ENCODE peak calls at places on chromosomes 11 and 22, in eight cellular contexts. F is sciatic nerve; P is activated naive CD4-positive, alpha-beta T cell; L is HEK293T; C is immature natural killer cell; J is stimulated activated CD8-positive, alpha-beta memory T cell treated with anti-CD3 and anti-CD28 coated beads, Interleukin-12 subunit alpha, Interleukin-12 subunit beta, amount 100 ng/mL, for 1 hour; W is cardiac muscle cell; H is retina. S is an unnamed sample.

GRCh38 chr22:41620646-41621098 is at the start of gene DESI1:
- DNase-seq in W (no peak), H (no peak), L (peak), F (no peak), J (no peak), C (no peak), P (no peak), S (no peak)

GRCh38 chr22:24141586-24141985 is 39.7 kb upstream of the SUSD2 start:
- DNase-seq in W (no peak), P (no peak), J (no peak), L (no peak), H (no peak), F (no peak), C (no peak), S (no peak)

GRCh38 chr11:79086056-79086455 is 354.8 kb downstream of the TENM4 start:
- DNase-seq in W (no peak), L (no peak), J (no peak), F (no peak), P (no peak), H (no peak), C (no peak), S (no peak)

GRCh38 chr22:37511368-37512104 is 7.7 kb downstream of the CARD10 start:
- DNase-seq in P (no peak), L (no peak), C (no peak), F (no peak), J (no peak), H (no peak), W (no peak), S (no peak)

GRCh38 chr22:40525250-40525884 is 111.2 kb downstream of the MRTFA start:
- DNase-seq in W (peak), L (no peak), J (peak), C (peak), F (no peak), P (peak), H (peak), S (no peak)

GRCh38 chr11:24239930-24240329 is 256.9 kb upstream of the LUZP2 start:
- DNase-seq in P (no peak), W (no peak), J (no peak), C (no peak), F (no peak), L (no peak), H (no peak), S (no peak)

GRCh38 chr11:61728940-61729219 is 23.6 kb upstream of the MYRF start:
- DNase-seq in L (no peak), W (no peak), C (no peak), F (no peak), H (no peak), P (no peak), J (no peak), S (no peak)

GRCh38 chr11:86440305-86440716 is 65.6 kb downstream of the CCDC81 start:
- DNase-seq in F (no peak), J (no peak), W (no peak), H (peak), C (no peak), P (no peak), L (no peak), S (no peak)

GRCh38 chr11:704799-705645 is 1.0 kb upstream of the EPS8L2 start:
- DNase-seq in L (no peak), C (no peak), H (no peak), P (no peak), W (no peak), F (peak), J (no peak), S (no peak)

GRCh38 chr11:44430140-44430539 is 120.2 kb upstream of the ALX4 start:
- DNase-seq in C (no peak), W (no peak), H (no peak), P (no peak), F (no peak), J (no peak), L (no peak), S (no peak)

GRCh38 chr11:107804219-107804618 is 54.4 kb downstream of the SLC35F2 start:
- DNase-seq in F (no peak), J (no peak), C (no peak), L (no peak), P (no peak), W (no peak), H (no peak), S (no peak)

GRCh38 chr11:1450344-1450875 is 36.2 kb downstream of the MOB2 start:
- DNase-seq in J (no peak), W (no peak), C (no peak), P (no peak), L (no peak), F (no peak), H (no peak), S (no peak)

GRCh38 chr11:116500833-116501622 is 271.8 kb downstream of the BUD13 start:
- DNase-seq in P (no peak), H (peak), C (no peak), W (no peak), J (no peak), F (no peak), L (no peak), S (peak)

S was measured in mesothelial cell of epicardium.